ENCODE peak calls at places on chromosome 15, in seven cellular contexts. One of them, this sample, is unnamed.

GRCh38 chr15:99978426-99978825 is 245.2 kb upstream of the LYSMD4 start:
- DNase-seq in NB4: no peak
- DNase-seq in dorsolateral prefrontal cortex: no peak
- DNase-seq in GM06990: no peak
- DNase-seq in astrocyte of the spinal cord: no peak
- DNase-seq in cardiac muscle cell: no peak
- DNase-seq in bronchial epithelial cell: peak
- DNase-seq in this sample: no peak

GRCh38 chr15:85997618-85998017 is 82.1 kb upstream of the AGBL1 start:
- DNase-seq in NB4: no peak
- DNase-seq in dorsolateral prefrontal cortex: no peak
- DNase-seq in GM06990: no peak
- DNase-seq in astrocyte of the spinal cord: no peak
- DNase-seq in cardiac muscle cell: no peak
- DNase-seq in bronchial epithelial cell: no peak
- DNase-seq in this sample: no peak

GRCh38 chr15:69403611-69404010 is 10.5 kb upstream of the KIF23 start:
- DNase-seq in NB4: no peak
- DNase-seq in dorsolateral prefrontal cortex: no peak
- DNase-seq in GM06990: no peak
- DNase-seq in astrocyte of the spinal cord: peak
- DNase-seq in cardiac muscle cell: no peak
- DNase-seq in bronchial epithelial cell: peak
- DNase-seq in this sample: peak

GRCh38 chr15:101724675-101725005 is 367 bp upstream of the TARS3 start:
- DNase-seq in NB4: no peak
- DNase-seq in dorsolateral prefrontal cortex: no peak
- DNase-seq in GM06990: no peak
- DNase-seq in astrocyte of the spinal cord: no peak
- DNase-seq in cardiac muscle cell: no peak
- DNase-seq in bronchial epithelial cell: no peak
- DNase-seq in this sample: no peak

GRCh38 chr15:70314652-70315051 is 216.9 kb upstream of the TLE3 start:
- DNase-seq in NB4: no peak
- DNase-seq in dorsolateral prefrontal cortex: no peak
- DNase-seq in GM06990: no peak
- DNase-seq in astrocyte of the spinal cord: no peak
- DNase-seq in cardiac muscle cell: no peak
- DNase-seq in bronchial epithelial cell: no peak
- DNase-seq in this sample: no peak

GRCh38 chr15:70703483-70703882 is 59.9 kb downstream of the UACA start:
- DNase-seq in NB4: no peak
- DNase-seq in dorsolateral prefrontal cortex: no peak
- DNase-seq in GM06990: no peak
- DNase-seq in astrocyte of the spinal cord: no peak
- DNase-seq in cardiac muscle cell: no peak
- DNase-seq in bronchial epithelial cell: peak
- DNase-seq in this sample: no peak

GRCh38 chr15:27648359-27648758 is 450.8 kb downstream of the OCA2 start:
- DNase-seq in NB4: no peak
- DNase-seq in dorsolateral prefrontal cortex: no peak
- DNase-seq in GM06990: no peak
- DNase-seq in astrocyte of the spinal cord: no peak
- DNase-seq in cardiac muscle cell: no peak
- DNase-seq in bronchial epithelial cell: no peak
- DNase-seq in this sample: no peak

GRCh38 chr15:24848050-24848449 is 106.7 kb upstream of the SNRPN start:
- DNase-seq in NB4: no peak
- DNase-seq in dorsolateral prefrontal cortex: no peak
- DNase-seq in GM06990: no peak
- DNase-seq in astrocyte of the spinal cord: peak
- DNase-seq in cardiac muscle cell: peak
- DNase-seq in bronchial epithelial cell: no peak
- DNase-seq in this sample: no peak

GRCh38 chr15:93362821-93363220 is 273.8 kb upstream of the RGMA start:
- DNase-seq in NB4: no peak
- DNase-seq in dorsolateral prefrontal cortex: no peak
- DNase-seq in GM06990: no peak
- DNase-seq in astrocyte of the spinal cord: no peak
- DNase-seq in cardiac muscle cell: no peak
- DNase-seq in bronchial epithelial cell: no peak
- DNase-seq in this sample: no peak

GRCh38 chr15:35289029-35289617 is 204.0 kb upstream of the NANOGP8 start:
- DNase-seq in NB4: peak
- DNase-seq in dorsolateral prefrontal cortex: no peak
- DNase-seq in GM06990: no peak
- DNase-seq in astrocyte of the spinal cord: peak
- DNase-seq in cardiac muscle cell: peak
- DNase-seq in bronchial epithelial cell: peak
- DNase-seq in this sample: no peak

GRCh38 chr15:100132309-100132708 is 209.5 kb downstream of the ADAMTS17 start:
- DNase-seq in NB4: no peak
- DNase-seq in dorsolateral prefrontal cortex: no peak
- DNase-seq in GM06990: no peak
- DNase-seq in astrocyte of the spinal cord: no peak
- DNase-seq in cardiac muscle cell: no peak
- DNase-seq in bronchial epithelial cell: no peak
- DNase-seq in this sample: no peak

GRCh38 chr15:66707310-66708160 is 5.5 kb downstream of the SMAD6 start:
- DNase-seq in NB4: no peak
- DNase-seq in dorsolateral prefrontal cortex: no peak
- DNase-seq in GM06990: no peak
- DNase-seq in astrocyte of the spinal cord: peak
- DNase-seq in cardiac muscle cell: peak
- DNase-seq in bronchial epithelial cell: no peak
- DNase-seq in this sample: no peak

GRCh38 chr15:69141286-69141701 is 19.1 kb upstream of the GLCE start:
- DNase-seq in NB4: no peak
- DNase-seq in dorsolateral prefrontal cortex: no peak
- DNase-seq in GM06990: no peak
- DNase-seq in astrocyte of the spinal cord: no peak
- DNase-seq in cardiac muscle cell: no peak
- DNase-seq in bronchial epithelial cell: no peak
- DNase-seq in this sample: no peak

GRCh38 chr15:63465104-63465503 is 39.3 kb upstream of the USP3 start:
- DNase-seq in NB4: no peak
- DNase-seq in dorsolateral prefrontal cortex: no peak
- DNase-seq in GM06990: no peak
- DNase-seq in astrocyte of the spinal cord: peak
- DNase-seq in cardiac muscle cell: no peak
- DNase-seq in bronchial epithelial cell: peak
- DNase-seq in this sample: no peak

GRCh38 chr15:56725386-56725785 is 7.9 kb downstream of the ZNF280D start:
- DNase-seq in NB4: peak
- DNase-seq in dorsolateral prefrontal cortex: no peak
- DNase-seq in GM06990: no peak
- DNase-seq in astrocyte of the spinal cord: no peak
- DNase-seq in cardiac muscle cell: no peak
- DNase-seq in bronchial epithelial cell: no peak
- DNase-seq in this sample: no peak
- H3K4me3 ChIP-seq in NB4: no peak
- H3K4me3 ChIP-seq in dorsolateral prefrontal cortex: no peak
- H3K4me3 ChIP-seq in GM06990: no peak
- H3K4me3 ChIP-seq in astrocyte of the spinal cord: no peak
- H3K4me3 ChIP-seq in cardiac muscle cell: no peak
- H3K4me3 ChIP-seq in bronchial epithelial cell: no peak
- H3K4me3 ChIP-seq in this sample: no peak

GRCh38 chr15:60390231-60390630 is 7.6 kb downstream of the ANXA2 start:
- DNase-seq in NB4: no peak
- DNase-seq in dorsolateral prefrontal cortex: no peak
- DNase-seq in GM06990: no peak
- DNase-seq in astrocyte of the spinal cord: peak
- DNase-seq in cardiac muscle cell: no peak
- DNase-seq in bronchial epithelial cell: peak
- DNase-seq in this sample: no peak
- H3K4me3 ChIP-seq in NB4: no peak
- H3K4me3 ChIP-seq in dorsolateral prefrontal cortex: no peak
- H3K4me3 ChIP-seq in GM06990: no peak
- H3K4me3 ChIP-seq in astrocyte of the spinal cord: peak
- H3K4me3 ChIP-seq in cardiac muscle cell: no peak
- H3K4me3 ChIP-seq in bronchial epithelial cell: no peak
- H3K4me3 ChIP-seq in this sample: peak

DNA sequence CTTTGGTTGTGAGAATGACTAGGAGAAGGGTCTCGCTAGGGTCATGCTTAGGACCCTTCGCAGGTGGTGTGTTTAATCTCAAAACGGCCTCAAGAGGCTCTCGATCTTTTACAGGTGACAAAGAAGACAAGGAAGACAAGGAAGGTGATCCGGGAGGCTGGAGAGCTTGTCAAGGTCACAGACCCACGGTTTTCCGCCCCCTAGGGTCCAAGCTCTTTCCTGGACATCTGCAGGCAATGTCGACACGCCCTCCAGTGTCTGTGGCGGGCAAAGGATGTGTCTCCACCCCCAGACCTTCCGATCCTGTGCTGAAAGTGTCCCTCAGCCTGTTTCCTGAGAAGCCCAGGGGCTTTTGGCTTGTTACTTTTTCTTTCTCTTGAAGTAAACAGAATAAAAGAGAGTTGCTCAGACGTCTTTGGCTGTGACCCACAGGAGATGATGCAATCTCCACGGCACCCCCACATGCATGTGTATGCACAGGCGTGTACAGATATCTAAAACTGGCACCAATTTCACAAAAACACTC is 108.7 kb downstream of the KLF13 start:
- DNase-seq in NB4: peak
- DNase-seq in dorsolateral prefrontal cortex: peak
- DNase-seq in GM06990: peak
- DNase-seq in astrocyte of the spinal cord: peak
- DNase-seq in cardiac muscle cell: peak
- DNase-seq in bronchial epithelial cell: peak
- DNase-seq in this sample: peak
- H3K4me3 ChIP-seq in NB4: peak
- H3K4me3 ChIP-seq in dorsolateral prefrontal cortex: no peak
- H3K4me3 ChIP-seq in GM06990: peak
- H3K4me3 ChIP-seq in astrocyte of the spinal cord: no peak
- H3K4me3 ChIP-seq in cardiac muscle cell: no peak
- H3K4me3 ChIP-seq in bronchial epithelial cell: no peak
- H3K4me3 ChIP-seq in this sample: no peak

DNA sequence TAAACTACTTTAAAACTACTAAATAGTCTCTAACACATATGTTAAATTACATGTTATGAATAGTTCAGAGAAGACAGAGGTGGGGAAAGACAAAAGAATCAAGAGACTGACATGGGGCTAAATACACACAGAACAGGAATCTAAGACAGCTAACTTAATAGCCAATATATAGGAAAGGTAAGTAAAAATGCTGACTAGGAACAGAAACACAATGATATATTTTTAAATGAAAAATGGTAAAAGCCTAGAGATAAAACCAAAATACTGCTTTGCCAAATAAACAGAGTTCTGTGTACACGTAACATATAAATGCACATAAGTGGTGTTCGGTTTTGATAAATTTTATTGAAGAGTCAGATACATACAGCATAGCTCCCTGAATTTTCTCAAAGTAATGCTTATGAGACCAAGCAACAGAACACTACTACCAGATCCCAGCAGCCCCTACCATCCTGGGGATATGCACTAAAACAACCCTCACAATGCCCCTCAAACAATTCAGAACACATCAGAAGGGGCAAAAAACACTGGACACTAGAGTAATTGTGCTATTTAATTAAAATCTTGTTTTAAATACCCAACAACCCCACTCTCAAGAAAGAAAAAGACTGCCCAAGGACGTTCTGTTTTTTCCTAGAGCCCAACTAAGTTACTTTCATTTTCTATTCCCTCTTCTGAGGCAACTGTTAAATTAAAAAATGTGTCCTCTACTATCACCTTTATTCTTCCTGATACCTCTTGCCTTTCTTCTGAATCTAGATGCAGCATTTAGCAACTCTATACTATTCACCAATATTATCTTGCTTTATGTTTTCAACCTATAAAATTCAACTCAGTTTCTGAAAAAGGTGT is 121.1 kb downstream of the ADAM10 start:
- DNase-seq in NB4: peak
- DNase-seq in dorsolateral prefrontal cortex: no peak
- DNase-seq in GM06990: no peak
- DNase-seq in astrocyte of the spinal cord: peak
- DNase-seq in cardiac muscle cell: no peak
- DNase-seq in bronchial epithelial cell: no peak
- DNase-seq in this sample: no peak
- H3K4me3 ChIP-seq in NB4: peak
- H3K4me3 ChIP-seq in dorsolateral prefrontal cortex: peak
- H3K4me3 ChIP-seq in GM06990: peak
- H3K4me3 ChIP-seq in astrocyte of the spinal cord: peak
- H3K4me3 ChIP-seq in cardiac muscle cell: no peak
- H3K4me3 ChIP-seq in bronchial epithelial cell: no peak
- H3K4me3 ChIP-seq in this sample: no peak

DNA sequence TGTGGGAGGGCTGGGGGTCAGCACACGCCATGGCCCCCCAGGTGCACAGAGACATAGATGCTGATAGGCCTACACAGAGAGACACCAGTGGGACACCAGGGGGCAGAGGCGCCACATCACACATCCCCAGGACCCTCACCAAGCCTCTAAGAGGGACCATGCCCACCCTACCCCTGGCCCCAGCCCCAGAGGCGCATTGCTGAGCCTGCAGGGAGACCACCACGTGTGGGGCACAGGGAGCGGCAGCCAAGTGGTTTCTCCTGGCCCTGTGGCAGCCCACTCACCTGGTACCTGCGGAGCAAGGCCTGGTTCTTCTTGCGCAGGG is 1.2 kb downstream of the CCDC9B start:
- DNase-seq in NB4: no peak
- DNase-seq in dorsolateral prefrontal cortex: no peak
- DNase-seq in GM06990: no peak
- DNase-seq in astrocyte of the spinal cord: no peak
- DNase-seq in cardiac muscle cell: no peak
- DNase-seq in bronchial epithelial cell: no peak
- DNase-seq in this sample: no peak
- H3K4me3 ChIP-seq in NB4: no peak
- H3K4me3 ChIP-seq in dorsolateral prefrontal cortex: peak
- H3K4me3 ChIP-seq in GM06990: no peak
- H3K4me3 ChIP-seq in astrocyte of the spinal cord: peak
- H3K4me3 ChIP-seq in cardiac muscle cell: no peak
- H3K4me3 ChIP-seq in bronchial epithelial cell: peak
- H3K4me3 ChIP-seq in this sample: no peak

GRCh38 chr15:40764766-40765136 is 883 bp downstream of the GCHFR start:
- DNase-seq in NB4: peak
- DNase-seq in dorsolateral prefrontal cortex: no peak
- DNase-seq in GM06990: no peak
- DNase-seq in astrocyte of the spinal cord: no peak
- DNase-seq in cardiac muscle cell: peak
- DNase-seq in bronchial epithelial cell: no peak
- DNase-seq in this sample: no peak

GRCh38 chr15:40763801-40764765 is at the start of gene GCHFR:
- DNase-seq in NB4: peak
- DNase-seq in dorsolateral prefrontal cortex: no peak
- DNase-seq in GM06990: peak
- DNase-seq in astrocyte of the spinal cord: peak
- DNase-seq in cardiac muscle cell: peak
- DNase-seq in bronchial epithelial cell: no peak
- DNase-seq in this sample: no peak

GRCh38 chr15:40767838-40768491 is 1.8 kb upstream of the C15orf62 start:
- DNase-seq in NB4: no peak
- DNase-seq in dorsolateral prefrontal cortex: no peak
- DNase-seq in GM06990: no peak
- DNase-seq in astrocyte of the spinal cord: no peak
- DNase-seq in cardiac muscle cell: no peak
- DNase-seq in bronchial epithelial cell: no peak
- DNase-seq in this sample: no peak

GRCh38 chr15:40766906-40767837 is 2.6 kb upstream of the C15orf62 start:
- DNase-seq in NB4: peak
- DNase-seq in dorsolateral prefrontal cortex: no peak
- DNase-seq in GM06990: no peak
- DNase-seq in astrocyte of the spinal cord: peak
- DNase-seq in cardiac muscle cell: no peak
- DNase-seq in bronchial epithelial cell: peak
- DNase-seq in this sample: no peak

GRCh38 chr15:40766194-40766830 is 2.4 kb downstream of the GCHFR start:
- DNase-seq in NB4: no peak
- DNase-seq in dorsolateral prefrontal cortex: no peak
- DNase-seq in GM06990: no peak
- DNase-seq in astrocyte of the spinal cord: peak
- DNase-seq in cardiac muscle cell: no peak
- DNase-seq in bronchial epithelial cell: no peak
- DNase-seq in this sample: no peak
- H3K4me3 ChIP-seq in NB4: no peak
- H3K4me3 ChIP-seq in dorsolateral prefrontal cortex: no peak
- H3K4me3 ChIP-seq in GM06990: no peak
- H3K4me3 ChIP-seq in astrocyte of the spinal cord: no peak
- H3K4me3 ChIP-seq in cardiac muscle cell: no peak
- H3K4me3 ChIP-seq in bronchial epithelial cell: no peak
- H3K4me3 ChIP-seq in this sample: no peak